ENCODE peak calls at places on chromosome 4, in eight cellular contexts. I is prostate gland, M is Panc1, Q is breast epithelium, X is SK-N-SH, G is endothelial cell of umbilical vein, P is sigmoid colon, B is K562. F is an unnamed sample. For H3K4me1, the result is how much of the 10 kb centered on the place peaks cover.

GRCh38 chr4:104826171-104826570 is 320.5 kb upstream of the TET2 start:
- DNase-seq in I (no peak), M (no peak), Q (no peak), X (no peak), G (no peak), P (no peak), B (no peak), F (no peak)

GRCh38 chr4:107182347-107182746 is 146.2 kb upstream of the DKK2 start:
- DNase-seq in I (no peak), M (no peak), Q (no peak), X (no peak), G (no peak), P (no peak), B (no peak), F (no peak)

GRCh38 chr4:54433686-54434085 is 204.6 kb downstream of the PDGFRA start:
- DNase-seq in I (no peak), M (no peak), Q (no peak), X (no peak), G (peak), P (no peak), B (peak), F (no peak)

GRCh38 chr4:10312568-10312967 is 144.7 kb downstream of the ZNF518B start:
- DNase-seq in I (no peak), M (no peak), Q (no peak), X (no peak), G (no peak), P (no peak), B (no peak), F (no peak)

GRCh38 chr4:7781361-7781760 is 158.3 kb downstream of the AFAP1 start:
- DNase-seq in I (no peak), M (no peak), Q (peak), X (no peak), G (peak), P (peak), B (peak), F (peak)

GRCh38 chr4:141645611-141646340 is 9.4 kb downstream of the IL15 start:
- DNase-seq in I (no peak), M (no peak), Q (no peak), X (no peak), G (no peak), P (no peak), B (no peak), F (no peak)

GRCh38 chr4:68404153-68404552 is 43.1 kb upstream of the TMPRSS11E start:
- DNase-seq in I (no peak), M (no peak), Q (no peak), X (no peak), G (no peak), P (no peak), B (no peak), F (no peak)

GRCh38 chr4:15875663-15876460 is 62.7 kb downstream of the FGFBP1 start:
- DNase-seq in I (no peak), M (no peak), Q (no peak), X (no peak), G (no peak), P (no peak), B (no peak), F (no peak)

GRCh38 chr4:150944660-150945059 is 70.4 kb downstream of the LRBA start:
- DNase-seq in I (no peak), M (no peak), Q (no peak), X (no peak), G (no peak), P (no peak), B (peak), F (no peak)

GRCh38 chr4:145937021-145937861 is 1.4 kb downstream of the ZNF827 start:
- DNase-seq in I (peak), M (no peak), Q (peak), X (peak), G (peak), P (peak), B (no peak), F (peak)

GRCh38 chr4:72613959-72614358 is 44.9 kb upstream of the ADAMTS3 start:
- DNase-seq in I (no peak), M (no peak), Q (no peak), X (no peak), G (no peak), P (no peak), B (peak), F (no peak)

GRCh38 chr4:94897023-94897422 is 139.3 kb downstream of the BMPR1B start:
- DNase-seq in I (no peak), M (no peak), Q (no peak), X (no peak), G (peak), P (no peak), B (peak), F (no peak)

GRCh38 chr4:89492476-89493110 is 185.0 kb upstream of the GPRIN3 start:
- DNase-seq in I (no peak), M (no peak), Q (no peak), X (no peak), G (peak), P (no peak), B (no peak), F (no peak)

GRCh38 chr4:168797176-168797575 is 212.9 kb downstream of the CBR4 start:
- DNase-seq in I (no peak), M (no peak), Q (no peak), X (no peak), G (peak), P (no peak), B (no peak), F (no peak)

GRCh38 chr4:16270654-16271328 is 44.5 kb upstream of the TAPT1 start:
- DNase-seq in I (no peak), M (no peak), Q (no peak), X (no peak), G (no peak), P (no peak), B (peak), F (no peak)

GRCh38 chr4:144582105-144582850 is 63.7 kb upstream of the HHIP start:
- DNase-seq in I (no peak), M (no peak), Q (no peak), X (no peak), G (peak), P (no peak), B (no peak), F (no peak)

GRCh38 chr4:111230265-111230664 is 607.4 kb upstream of the PITX2 start:
- DNase-seq in I (no peak), M (no peak), Q (no peak), X (no peak), G (no peak), P (no peak), B (no peak), F (no peak)

GRCh38 chr4:75653845-75654503 is 19.2 kb downstream of the G3BP2 start:
- DNase-seq in I (no peak), M (no peak), Q (no peak), X (peak), G (peak), P (no peak), B (no peak), F (no peak)

GRCh38 chr4:19577121-19577520 is 674.6 kb upstream of the SLIT2 start:
- DNase-seq in I (no peak), M (no peak), Q (no peak), X (no peak), G (no peak), P (no peak), B (no peak), F (no peak)

GRCh38 chr4:116132946-116133345 is 952.4 kb downstream of the TRAM1L1 start:
- DNase-seq in I (no peak), M (no peak), Q (no peak), X (no peak), G (no peak), P (no peak), B (no peak), F (no peak)

GRCh38 chr4:158891256-158891655 is 122.4 kb downstream of the FNIP2 start:
- DNase-seq in I (no peak), M (no peak), Q (no peak), X (no peak), G (no peak), P (no peak), B (no peak), F (no peak)

GRCh38 chr4:146134761-146135160 is 40.8 kb upstream of the LSM6 start:
- DNase-seq in I (peak), M (no peak), Q (peak), X (peak), G (peak), P (no peak), B (no peak), F (no peak)

GRCh38 chr4:152150214-152150613 is 385.7 kb downstream of the FBXW7 start:
- DNase-seq in I (no peak), M (no peak), Q (no peak), X (no peak), G (no peak), P (no peak), B (no peak), F (no peak)

GRCh38 chr4:125387770-125388169 is 73.0 kb downstream of the FAT4 start:
- DNase-seq in I (no peak), M (no peak), Q (no peak), X (no peak), G (no peak), P (no peak), B (no peak), F (no peak)

GRCh38 chr4:168522371-168522770 is 25.5 kb downstream of the PALLD start:
- DNase-seq in I (no peak), M (no peak), Q (no peak), X (no peak), G (no peak), P (no peak), B (no peak), F (no peak)

GRCh38 chr4:71229477-71230257 is 109.2 kb upstream of the SLC4A4 start:
- DNase-seq in I (peak), M (peak), Q (no peak), X (peak), G (peak), P (no peak), B (peak), F (no peak)

GRCh38 chr4:86014599-86014998 is 345.3 kb downstream of the MAPK10 start:
- DNase-seq in I (no peak), M (no peak), Q (no peak), X (no peak), G (no peak), P (no peak), B (no peak), F (no peak)

GRCh38 chr4:105236202-105236916 is 89.7 kb downstream of the TET2 start:
- DNase-seq in I (no peak), M (no peak), Q (no peak), X (no peak), G (no peak), P (no peak), B (no peak), F (no peak)

GRCh38 chr4:154720123-154720522 is 23.7 kb upstream of the LRAT start:
- DNase-seq in I (no peak), M (no peak), Q (no peak), X (no peak), G (no peak), P (no peak), B (no peak), F (no peak)

GRCh38 chr4:134544303-134544761 is 342.7 kb upstream of the PABPC4L start:
- DNase-seq in I (peak), M (no peak), Q (no peak), X (no peak), G (peak), P (peak), B (no peak), F (no peak)

GRCh38 chr4:168593399-168593798 is 96.5 kb downstream of the PALLD start:
- DNase-seq in I (no peak), M (no peak), Q (no peak), X (no peak), G (no peak), P (no peak), B (no peak), F (no peak)

GRCh38 chr4:182309877-182310276 is 66.7 kb downstream of the TENM3 start:
- DNase-seq in I (no peak), M (no peak), Q (no peak), X (no peak), G (no peak), P (no peak), B (no peak), F (no peak)

GRCh38 chr4:92825785-92826184 is 522.0 kb downstream of the GRID2 start:
- DNase-seq in I (no peak), M (no peak), Q (no peak), X (no peak), G (no peak), P (no peak), B (no peak), F (no peak)

GRCh38 chr4:110484767-110485166 is 8.8 kb downstream of the ENPEP start:
- DNase-seq in I (no peak), M (no peak), Q (no peak), X (no peak), G (peak), P (no peak), B (no peak), F (no peak)

GRCh38 chr4:81060587-81061339 is 30.3 kb downstream of the BMP3 start:
- DNase-seq in I (no peak), M (no peak), Q (no peak), X (no peak), G (no peak), P (no peak), B (no peak), F (no peak)

GRCh38 chr4:54118850-54119589 is 19.1 kb downstream of the GSX2 start:
- DNase-seq in I (no peak), M (no peak), Q (no peak), X (no peak), G (no peak), P (no peak), B (no peak), F (no peak)

GRCh38 chr4:77538574-77539157 is 67.0 kb upstream of the CXCL13 start:
- DNase-seq in I (no peak), M (no peak), Q (no peak), X (no peak), G (peak), P (no peak), B (no peak), F (no peak)

GRCh38 chr4:32145987-32146386 is 1425.8 kb downstream of the PCDH7 start:
- DNase-seq in I (no peak), M (no peak), Q (no peak), X (no peak), G (no peak), P (no peak), B (no peak), F (no peak)

GRCh38 chr4:17574206-17574605 is 2.8 kb upstream of the LAP3 start:
- DNase-seq in I (no peak), M (no peak), Q (no peak), X (no peak), G (no peak), P (no peak), B (no peak), F (no peak)

DNA sequence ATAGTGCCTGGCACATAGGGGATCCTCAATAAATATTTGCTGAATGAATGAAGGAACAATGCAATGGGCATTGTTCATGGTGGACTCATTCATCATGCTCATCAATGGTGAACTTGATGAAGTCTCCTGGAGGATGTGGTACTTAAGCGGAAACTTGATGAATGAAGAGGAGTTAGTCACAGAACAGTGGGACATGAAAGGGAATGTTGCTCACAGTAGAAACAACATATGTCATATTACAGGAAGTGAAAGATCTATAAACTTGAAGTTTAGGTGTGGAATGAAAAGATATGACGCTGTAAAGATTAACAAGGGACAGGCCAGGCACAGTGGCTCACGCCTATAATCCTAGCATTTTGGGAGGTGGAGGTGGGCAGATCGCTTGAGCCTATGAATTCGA is 224.1 kb downstream of the PPP3CA start:
- DNase-seq in I (no peak), M (no peak), Q (no peak), X (no peak), G (no peak), P (no peak), B (no peak), F (no peak)
- TF ChIP-seq POLR2AphosphoS5 in I (no peak), M (no peak), Q (no peak), X (no peak), G (no peak), P (no peak), B (no peak), F (no peak)

GRCh38 chr4:173237722-173238121 is 69.1 kb downstream of the GALNT7 start:
- DNase-seq in I (no peak), M (no peak), Q (no peak), X (no peak), G (no peak), P (no peak), B (no peak), F (no peak)

GRCh38 chr4:173243917-173244658 is 75.5 kb downstream of the GALNT7 start:
- DNase-seq in I (no peak), M (no peak), Q (no peak), X (no peak), G (no peak), P (no peak), B (no peak), F (no peak)

GRCh38 chr4:173243321-173243720 is 74.7 kb downstream of the GALNT7 start:
- DNase-seq in I (no peak), M (peak), Q (no peak), X (no peak), G (no peak), P (no peak), B (no peak), F (no peak)

GRCh38 chr4:173242466-173243250 is 74.0 kb downstream of the GALNT7 start:
- DNase-seq in I (no peak), M (no peak), Q (no peak), X (no peak), G (no peak), P (no peak), B (no peak), F (no peak)

DNA sequence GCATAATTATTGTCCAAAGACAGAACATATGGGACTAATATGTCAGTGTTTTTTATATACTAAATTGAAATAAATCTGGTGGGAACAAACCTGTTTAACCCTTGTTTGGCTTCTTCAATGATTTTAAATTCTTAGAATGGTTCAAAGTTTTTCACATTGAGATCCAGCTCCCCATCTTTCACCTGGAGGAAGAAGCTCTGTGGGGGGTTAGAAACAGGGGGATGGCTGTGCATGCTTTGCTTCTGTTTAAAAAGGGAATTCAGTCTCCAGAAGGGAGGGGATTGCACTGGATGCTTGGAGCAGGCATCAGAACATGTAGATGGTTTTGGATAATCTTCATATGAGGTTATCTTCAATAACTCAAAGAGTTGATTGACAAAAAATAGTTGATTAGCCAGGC is 72.1 kb downstream of the GALNT7 start:
- DNase-seq in I (no peak), M (no peak), Q (no peak), X (no peak), G (no peak), P (no peak), B (no peak), F (no peak)
- H3K4me1 ChIP-seq in I (under half), M (half or more), Q (under half), X (under half), G (under half), P (under half), B (under half), F (under half)

DNA sequence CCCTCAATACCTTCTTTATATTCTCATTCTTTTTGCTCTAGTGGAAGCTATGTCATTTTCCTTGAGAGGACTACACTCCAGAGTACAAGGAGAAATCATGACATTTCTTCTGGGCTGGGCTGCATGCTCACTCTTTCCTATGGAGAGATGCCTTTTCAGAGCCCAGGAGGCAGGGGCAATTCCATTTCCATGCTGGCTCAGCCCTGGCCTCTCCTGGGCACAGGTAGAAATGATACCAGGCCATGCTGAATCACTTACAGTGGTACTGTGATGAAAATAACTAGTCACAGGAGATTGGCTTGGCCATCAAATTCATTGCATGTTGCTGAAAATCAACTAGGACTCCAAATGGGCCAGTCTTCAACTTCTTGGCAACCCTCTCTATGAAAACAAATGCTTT is 34.0 kb upstream of the PPARGC1A start:
- DNase-seq in I (no peak), M (no peak), Q (no peak), X (no peak), G (no peak), P (no peak), B (no peak), F (no peak)
- TF ChIP-seq CTCF in I (no peak), M (no peak), Q (no peak), X (no peak), G (no peak), P (no peak), B (no peak), F (no peak)

DNA sequence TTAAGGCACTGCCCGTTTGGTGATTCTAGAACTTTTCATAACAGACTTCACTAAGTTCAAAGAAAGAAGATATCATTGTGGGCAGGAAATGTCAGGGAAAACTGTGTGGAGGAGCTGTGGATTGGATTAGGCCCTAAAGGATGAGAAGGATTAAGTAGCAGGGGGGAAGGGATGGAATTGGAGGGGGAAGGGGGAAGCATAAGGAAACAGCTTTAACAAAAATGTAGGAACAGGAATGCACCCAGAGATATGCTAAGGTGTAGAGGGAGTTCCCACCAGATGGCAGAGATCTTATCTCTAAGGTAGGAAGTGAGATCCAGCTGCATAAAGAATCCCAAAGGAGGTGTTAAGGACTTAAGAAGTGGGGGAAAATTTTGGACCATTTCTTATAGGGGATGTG is 114.5 kb downstream of the LARP7 start:
- DNase-seq in I (no peak), M (no peak), Q (no peak), X (no peak), G (no peak), P (no peak), B (no peak), F (no peak)
- TF ChIP-seq POLR2AphosphoS5 in I (no peak), M (no peak), Q (no peak), X (no peak), G (no peak), P (no peak), B (no peak), F (no peak)

GRCh38 chr4:38674206-38675144 is 10.5 kb downstream of the KLF3 start:
- DNase-seq in I (no peak), M (no peak), Q (no peak), X (peak), G (peak), P (no peak), B (peak), F (no peak)

GRCh38 chr4:38676986-38677385 is 13.0 kb downstream of the KLF3 start:
- DNase-seq in I (no peak), M (no peak), Q (no peak), X (no peak), G (no peak), P (no peak), B (no peak), F (no peak)

GRCh38 chr4:38678078-38678477 is 14.1 kb downstream of the KLF3 start:
- DNase-seq in I (no peak), M (no peak), Q (no peak), X (no peak), G (peak), P (no peak), B (no peak), F (no peak)

GRCh38 chr4:38675167-38676121 is 11.4 kb downstream of the KLF3 start:
- DNase-seq in I (peak), M (peak), Q (peak), X (peak), G (peak), P (peak), B (peak), F (peak)

GRCh38 chr4:38677466-38677865 is 13.5 kb downstream of the KLF3 start:
- DNase-seq in I (no peak), M (no peak), Q (no peak), X (no peak), G (no peak), P (no peak), B (no peak), F (no peak)
- H3K4me1 ChIP-seq in I (under half), M (under half), Q (under half), X (under half), G (under half), P (half or more), B (under half), F (half or more)

GRCh38 chr4:1604706-1605205 is 79.4 kb downstream of the FAM53A start:
- DNase-seq in I (peak), M (no peak), Q (no peak), X (peak), G (no peak), P (peak), B (no peak), F (peak)
- TF ChIP-seq CTCF in I (peak), M (no peak), Q (no peak), X (no peak), G (no peak), P (no peak), B (peak), F (no peak)

GRCh38 chr4:156330436-156331031 is 376.9 kb upstream of the CTSO start:
- DNase-seq in I (no peak), M (no peak), Q (no peak), X (no peak), G (no peak), P (no peak), B (no peak), F (no peak)
- TF ChIP-seq POLR2AphosphoS5 in I (no peak), M (no peak), Q (no peak), X (no peak), G (no peak), P (no peak), B (no peak), F (no peak)

F was measured in suprapubic skin.